ENCODE peak calls at places on chromosomes 4 and X, in four cellular contexts. One of them, this sample, is unnamed.

GRCh38 chr4:184142121-184143000 is 75.3 kb downstream of the ENPP6 start:
- DNase-seq in K562: no peak
- DNase-seq in endothelial cell of umbilical vein: no peak
- DNase-seq in HCT116: no peak
- DNase-seq in this sample: no peak

GRCh38 chrX:106707771-106708454 is 18.6 kb upstream of the RNF128 start:
- DNase-seq in K562: no peak
- DNase-seq in endothelial cell of umbilical vein: no peak
- DNase-seq in HCT116: peak
- DNase-seq in this sample: no peak

GRCh38 chrX:85379174-85379907 is at the start of gene POF1B:
- DNase-seq in K562: no peak
- DNase-seq in endothelial cell of umbilical vein: no peak
- DNase-seq in HCT116: no peak
- DNase-seq in this sample: no peak

GRCh38 chrX:20038966-20039365 is 48.1 kb upstream of the BCLAF3 start:
- DNase-seq in K562: no peak
- DNase-seq in endothelial cell of umbilical vein: no peak
- DNase-seq in HCT116: no peak
- DNase-seq in this sample: no peak

GRCh38 chrX:350148-350533 is 31.5 kb upstream of the GTPBP6 start:
- DNase-seq in K562: no peak
- DNase-seq in endothelial cell of umbilical vein: no peak
- DNase-seq in HCT116: no peak
- DNase-seq in this sample: no peak

GRCh38 chr4:27000820-27001219 is 140.2 kb downstream of the STIM2 start:
- DNase-seq in K562: peak
- DNase-seq in endothelial cell of umbilical vein: no peak
- DNase-seq in HCT116: no peak
- DNase-seq in this sample: no peak

GRCh38 chr4:139735381-139736256 is 70.0 kb downstream of the MGST2 start:
- DNase-seq in K562: no peak
- DNase-seq in endothelial cell of umbilical vein: peak
- DNase-seq in HCT116: no peak
- DNase-seq in this sample: no peak

GRCh38 chrX:9942086-9942485 is 25.1 kb upstream of the CLDN34 start:
- DNase-seq in K562: no peak
- DNase-seq in endothelial cell of umbilical vein: peak
- DNase-seq in HCT116: no peak
- DNase-seq in this sample: no peak

GRCh38 chrX:9515464-9515863 is 50.6 kb downstream of the TBL1X start:
- DNase-seq in K562: no peak
- DNase-seq in endothelial cell of umbilical vein: no peak
- DNase-seq in HCT116: no peak
- DNase-seq in this sample: no peak

GRCh38 chr4:1398686-1399507 is 7.3 kb downstream of the NKX1-1 start:
- DNase-seq in K562: no peak
- DNase-seq in endothelial cell of umbilical vein: no peak
- DNase-seq in HCT116: no peak
- DNase-seq in this sample: no peak

GRCh38 chrX:48357681-48358080 is 1.2 kb upstream of the SSX3 start:
- DNase-seq in K562: no peak
- DNase-seq in endothelial cell of umbilical vein: no peak
- DNase-seq in HCT116: no peak
- DNase-seq in this sample: no peak

GRCh38 chr4:7294176-7294756 is 101.9 kb downstream of the SORCS2 start:
- DNase-seq in K562: no peak
- DNase-seq in endothelial cell of umbilical vein: no peak
- DNase-seq in HCT116: no peak
- DNase-seq in this sample: no peak

GRCh38 chr4:174631901-174632758 is 109.8 kb upstream of the HPGD start:
- DNase-seq in K562: peak
- DNase-seq in endothelial cell of umbilical vein: peak
- DNase-seq in HCT116: peak
- DNase-seq in this sample: peak

GRCh38 chr4:136484996-136485395 is 1047.3 kb downstream of the PCDH18 start:
- DNase-seq in K562: no peak
- DNase-seq in endothelial cell of umbilical vein: peak
- DNase-seq in HCT116: no peak
- DNase-seq in this sample: no peak

GRCh38 chrX:41333744-41333993 is 293 bp upstream of the DDX3X start:
- DNase-seq in K562: no peak
- DNase-seq in endothelial cell of umbilical vein: no peak
- DNase-seq in HCT116: peak
- DNase-seq in this sample: peak

GRCh38 chr4:85005865-85006377 is 39.4 kb upstream of the WDFY3 start:
- DNase-seq in K562: no peak
- DNase-seq in endothelial cell of umbilical vein: peak
- DNase-seq in HCT116: no peak
- DNase-seq in this sample: no peak

GRCh38 chr4:24274401-24275035 is 309.8 kb downstream of the DHX15 start:
- DNase-seq in K562: no peak
- DNase-seq in endothelial cell of umbilical vein: no peak
- DNase-seq in HCT116: no peak
- DNase-seq in this sample: no peak

GRCh38 chr4:86482851-86483490 is 111.1 kb upstream of the PTPN13 start:
- DNase-seq in K562: no peak
- DNase-seq in endothelial cell of umbilical vein: no peak
- DNase-seq in HCT116: no peak
- DNase-seq in this sample: peak

GRCh38 chr4:33685939-33686338 is 2558.4 kb downstream of the ARAP2 start:
- DNase-seq in K562: no peak
- DNase-seq in endothelial cell of umbilical vein: no peak
- DNase-seq in HCT116: no peak
- DNase-seq in this sample: no peak

GRCh38 chr4:89324671-89325070 is 17.1 kb upstream of the GPRIN3 start:
- DNase-seq in K562: no peak
- DNase-seq in endothelial cell of umbilical vein: no peak
- DNase-seq in HCT116: no peak
- DNase-seq in this sample: no peak

GRCh38 chrX:112774142-112774541 is 66.5 kb downstream of the AMOT start:
- DNase-seq in K562: no peak
- DNase-seq in endothelial cell of umbilical vein: no peak
- DNase-seq in HCT116: no peak
- DNase-seq in this sample: no peak
- TF ChIP-seq EZH2 in K562: no peak
- TF ChIP-seq EZH2 in endothelial cell of umbilical vein: no peak
- TF ChIP-seq EZH2 in HCT116: no peak
- TF ChIP-seq EZH2 in this sample: no peak

GRCh38 chr4:168846414-168846813 is 163.6 kb downstream of the CBR4 start:
- DNase-seq in K562: no peak
- DNase-seq in endothelial cell of umbilical vein: no peak
- DNase-seq in HCT116: no peak
- DNase-seq in this sample: no peak

GRCh38 chr4:168850016-168850415 is 160.0 kb downstream of the CBR4 start:
- DNase-seq in K562: no peak
- DNase-seq in endothelial cell of umbilical vein: no peak
- DNase-seq in HCT116: no peak
- DNase-seq in this sample: no peak

GRCh38 chr4:168845897-168846296 is 164.2 kb downstream of the CBR4 start:
- DNase-seq in K562: no peak
- DNase-seq in endothelial cell of umbilical vein: no peak
- DNase-seq in HCT116: no peak
- DNase-seq in this sample: no peak

GRCh38 chr4:168848112-168848511 is 161.9 kb downstream of the CBR4 start:
- DNase-seq in K562: no peak
- DNase-seq in endothelial cell of umbilical vein: peak
- DNase-seq in HCT116: no peak
- DNase-seq in this sample: no peak

GRCh38 chr4:168848977-168849687 is 160.9 kb downstream of the CBR4 start:
- DNase-seq in K562: no peak
- DNase-seq in endothelial cell of umbilical vein: peak
- DNase-seq in HCT116: no peak
- DNase-seq in this sample: peak
- TF ChIP-seq POLR2AphosphoS5 in K562: no peak
- TF ChIP-seq POLR2AphosphoS5 in endothelial cell of umbilical vein: no peak
- TF ChIP-seq POLR2AphosphoS5 in HCT116: no peak
- TF ChIP-seq POLR2AphosphoS5 in this sample: no peak

GRCh38 chr4:4574792-4575191 is 32.9 kb upstream of the STX18 start:
- DNase-seq in K562: no peak
- DNase-seq in endothelial cell of umbilical vein: peak
- DNase-seq in HCT116: peak
- DNase-seq in this sample: no peak
- H3K9ac ChIP-seq in K562: peak
- H3K9ac ChIP-seq in endothelial cell of umbilical vein: peak
- H3K9ac ChIP-seq in HCT116: peak
- H3K9ac ChIP-seq in this sample: no peak

GRCh38 chr4:28505064-28505463 is 1644.4 kb downstream of the STIM2 start:
- DNase-seq in K562: no peak
- DNase-seq in endothelial cell of umbilical vein: no peak
- DNase-seq in HCT116: no peak
- DNase-seq in this sample: no peak
- TF ChIP-seq EZH2 in K562: no peak
- TF ChIP-seq EZH2 in endothelial cell of umbilical vein: no peak
- TF ChIP-seq EZH2 in HCT116: no peak
- TF ChIP-seq EZH2 in this sample: no peak

GRCh38 chr4:76219299-76220055 is 5.9 kb upstream of the SCARB2 start:
- DNase-seq in K562: no peak
- DNase-seq in endothelial cell of umbilical vein: no peak
- DNase-seq in HCT116: no peak
- DNase-seq in this sample: no peak
- TF ChIP-seq POLR2AphosphoS5 in K562: no peak
- TF ChIP-seq POLR2AphosphoS5 in endothelial cell of umbilical vein: no peak
- TF ChIP-seq POLR2AphosphoS5 in HCT116: no peak
- TF ChIP-seq POLR2AphosphoS5 in this sample: no peak

This sample was measured in SK-N-MC.